ENCODE peak calls at places on chromosome 18, in ten cellular contexts. X is astrocyte of the spinal cord, K is brain microvascular endothelial cell, F is IMR-90, Y is GM13977, A is endodermal cell, W is ascending aorta, V is AG09319, M is coronary artery, T is fibroblast of pulmonary artery. L is an unnamed sample.

GRCh38 chr18:59651071-59651470 is 46.2 kb downstream of the CCBE1 start:
- DNase-seq in M (no peak), F (no peak), T (no peak), W (no peak), A (no peak), K (no peak), Y (no peak), X (no peak), V (no peak), L (no peak)

GRCh38 chr18:1222880-1223279 is 318.2 kb downstream of the ADCYAP1 start:
- DNase-seq in K (no peak), Y (no peak), W (no peak), A (no peak), X (no peak), V (no peak), F (no peak), M (no peak), T (no peak), L (no peak)

GRCh38 chr18:31454066-31454708 is 6.6 kb downstream of the DSG3 start:
- DNase-seq in K (peak), F (peak), X (peak), W (no peak), T (peak), M (no peak), Y (no peak), A (no peak), V (no peak), L (no peak)

GRCh38 chr18:62979172-62979571 is 263.8 kb downstream of the PHLPP1 start:
- DNase-seq in X (peak), W (no peak), V (peak), T (peak), Y (no peak), M (no peak), F (peak), K (peak), A (no peak), L (no peak)

GRCh38 chr18:42548493-42548892 is 567.0 kb downstream of the RIT2 start:
- DNase-seq in A (no peak), Y (no peak), T (peak), X (peak), K (no peak), W (no peak), F (no peak), M (no peak), V (no peak), L (no peak)

GRCh38 chr18:74023220-74023619 is 124.4 kb downstream of the FBXO15 start:
- DNase-seq in T (no peak), K (no peak), Y (no peak), V (no peak), W (no peak), A (peak), F (no peak), X (no peak), M (no peak), L (no peak)

GRCh38 chr18:50696436-50696835 is 123.4 kb downstream of the MRO start:
- DNase-seq in W (no peak), F (no peak), M (no peak), Y (no peak), V (no peak), A (no peak), K (no peak), T (no peak), X (no peak), L (no peak)

GRCh38 chr18:26511339-26512071 is 36.8 kb downstream of the KCTD1 start:
- DNase-seq in W (no peak), Y (no peak), F (no peak), M (no peak), K (no peak), A (no peak), X (no peak), T (no peak), V (no peak), L (peak)

GRCh38 chr18:48553236-48553635 is 14.4 kb downstream of the CTIF start:
- DNase-seq in F (no peak), T (no peak), K (no peak), V (no peak), M (no peak), X (no peak), A (no peak), W (no peak), Y (no peak), L (no peak)

GRCh38 chr18:47549141-47549540 is 297.7 kb upstream of the SKOR2 start:
- DNase-seq in F (no peak), A (no peak), X (no peak), K (no peak), M (no peak), W (no peak), Y (no peak), T (no peak), V (no peak), L (no peak)

GRCh38 chr18:61975526-61976326 is 82.9 kb upstream of the RNF152 start:
- DNase-seq in Y (no peak), M (no peak), X (no peak), T (no peak), F (no peak), K (no peak), W (no peak), V (no peak), A (no peak), L (no peak)

GRCh38 chr18:74945774-74946545 is 263.0 kb downstream of the PTGR3 start:
- DNase-seq in X (no peak), W (no peak), Y (no peak), F (peak), K (peak), M (no peak), V (no peak), T (peak), A (no peak), L (no peak)

GRCh38 chr18:59448546-59448945 is 89.5 kb upstream of the LMAN1 start:
- DNase-seq in A (no peak), Y (no peak), T (peak), K (no peak), M (no peak), X (no peak), F (peak), W (no peak), V (peak), L (no peak)

GRCh38 chr18:78473563-78473962 is 506.1 kb upstream of the SALL3 start:
- DNase-seq in K (no peak), M (no peak), T (no peak), W (no peak), Y (no peak), V (no peak), F (no peak), A (no peak), X (no peak), L (no peak)

GRCh38 chr18:69948919-69949537 is 1.4 kb upstream of the CD226 start:
- DNase-seq in V (no peak), K (no peak), M (no peak), T (peak), X (no peak), Y (peak), A (peak), W (no peak), F (peak), L (peak)

GRCh38 chr18:33034212-33034611 is 261.4 kb upstream of the KLHL14 start:
- DNase-seq in F (no peak), Y (no peak), X (no peak), M (no peak), W (no peak), V (no peak), T (no peak), A (no peak), K (no peak), L (peak)

GRCh38 chr18:5419601-5420000 is 124.1 kb upstream of the ZBTB14 start:
- DNase-seq in X (no peak), M (no peak), F (no peak), Y (no peak), W (no peak), A (no peak), T (no peak), K (no peak), V (no peak), L (no peak)

GRCh38 chr18:63016270-63016669 is 300.9 kb downstream of the PHLPP1 start:
- DNase-seq in W (no peak), V (peak), T (peak), F (peak), Y (peak), A (peak), M (no peak), K (peak), X (peak), L (peak)

DNA sequence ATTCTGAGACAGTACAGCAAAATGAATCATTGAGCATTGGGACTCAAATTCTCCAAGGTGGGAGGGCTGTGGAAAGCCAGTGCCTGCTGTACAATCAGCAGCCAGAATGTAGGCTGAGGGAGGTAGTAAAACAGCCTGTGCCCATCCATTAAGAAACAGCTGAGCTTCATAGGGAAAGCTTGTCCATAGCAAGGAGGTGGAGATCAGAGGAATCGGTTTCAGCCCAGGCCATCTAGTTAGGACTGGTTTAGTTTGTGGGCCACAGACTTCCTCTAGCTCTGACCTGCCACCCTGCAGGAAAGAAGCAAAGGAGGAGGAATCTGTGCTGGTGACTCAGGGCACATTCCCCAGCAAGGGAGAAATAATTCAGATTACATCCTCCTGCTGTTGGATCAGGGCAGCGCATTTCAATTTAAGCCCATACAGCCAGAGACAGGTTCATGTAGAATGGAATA is 333.4 kb downstream of the SETBP1 start:
- DNase-seq in F (peak), M (no peak), X (peak), V (peak), Y (no peak), W (no peak), K (peak), A (peak), T (peak), L (peak)
- TF ChIP-seq CTCF in F (peak), M (no peak), X (no peak), V (peak), Y (no peak), W (peak), K (peak), A (peak), T (peak), L (peak)

DNA sequence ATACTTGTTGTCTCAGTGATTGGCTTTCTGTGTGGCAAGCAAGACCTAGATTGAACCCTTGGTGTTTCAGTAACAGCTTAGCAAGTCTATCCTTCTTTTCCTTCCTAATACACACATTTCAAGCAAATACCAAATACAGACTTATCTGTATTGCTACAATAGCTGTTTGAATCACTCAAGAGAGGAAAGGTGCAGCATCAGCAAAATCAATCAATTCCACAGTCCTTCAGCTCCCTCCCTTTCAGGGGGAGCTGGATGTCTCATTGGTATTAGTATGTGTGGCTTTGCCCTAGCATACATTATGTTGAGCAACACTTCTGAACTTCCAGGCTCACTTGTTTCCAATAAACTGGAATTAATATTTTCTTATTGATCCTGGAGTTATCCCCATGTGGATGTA is 323.1 kb downstream of the TMX3 start:
- DNase-seq in V (no peak), Y (no peak), F (peak), K (no peak), T (no peak), X (no peak), A (no peak), W (no peak), M (no peak), L (no peak)
- TF ChIP-seq CTCF in V (no peak), Y (no peak), F (no peak), K (no peak), T (no peak), X (no peak), A (no peak), W (no peak), M (no peak), L (no peak)

DNA sequence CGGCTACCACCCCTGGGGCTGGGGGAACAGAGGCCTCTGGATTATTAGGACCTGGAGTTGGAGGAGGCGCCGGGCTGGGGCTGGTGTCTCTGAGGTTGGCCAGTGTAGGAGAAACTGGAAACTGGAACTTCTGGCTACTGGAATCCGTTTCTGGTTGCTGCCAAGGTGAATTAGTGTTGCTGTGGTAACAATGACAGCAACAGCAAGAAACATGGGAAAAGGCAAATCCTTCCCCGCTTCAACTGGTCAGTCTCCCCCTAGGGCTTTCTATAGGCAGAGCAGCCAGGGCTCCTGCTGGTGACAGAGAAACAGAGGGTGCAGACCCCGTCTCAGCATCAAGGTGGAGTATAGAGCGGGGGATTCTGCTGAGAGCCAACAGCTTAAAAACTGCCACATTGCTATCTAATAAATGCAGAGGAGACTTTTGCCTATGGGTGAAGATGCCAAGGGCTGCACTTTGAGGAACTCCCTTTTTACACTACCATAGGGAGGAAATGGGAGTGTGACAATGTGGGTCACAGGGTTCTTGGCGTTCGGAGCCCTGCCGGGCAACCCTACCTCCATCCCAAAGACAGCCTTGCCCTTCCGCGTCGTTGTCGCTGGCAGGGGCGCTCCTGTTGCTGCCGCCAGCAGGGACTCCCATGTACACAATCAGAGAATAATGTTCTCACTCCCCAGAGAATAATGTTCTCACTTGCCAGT is 81.4 kb upstream of the CABLES1 start:
- DNase-seq in M (no peak), Y (no peak), F (peak), A (peak), X (peak), K (peak), V (peak), T (peak), W (no peak), L (peak)
- TF ChIP-seq CTCF in M (no peak), Y (no peak), F (peak), A (peak), X (peak), K (peak), V (peak), T (peak), W (no peak), L (peak)

GRCh38 chr18:24989760-24990547 is 362.0 kb downstream of the ZNF521 start:
- DNase-seq in K (no peak), M (no peak), V (no peak), Y (no peak), X (no peak), F (no peak), A (peak), T (no peak), W (no peak), L (peak)
- TF ChIP-seq CTCF in K (no peak), M (no peak), V (no peak), Y (no peak), X (no peak), F (no peak), A (peak), T (no peak), W (no peak), L (no peak)